ENCODE peak calls at places on chromosomes 6 and 20, in five cellular contexts. C is frontal cortex, L is foreskin fibroblast, N is cardiac muscle cell, S is GM04504. V is an unnamed sample.

GRCh38 chr6:118495639-118496296 is 52.3 kb upstream of the PLN start:
- DNase-seq in C (no peak), L (peak), N (no peak), S (peak), V (no peak)

GRCh38 chr6:16665992-16666391 is 95.3 kb downstream of the ATXN1 start:
- DNase-seq in C (no peak), L (no peak), N (no peak), S (no peak), V (no peak)

GRCh38 chr20:50876063-50876685 is 55.1 kb downstream of the ADNP start:
- DNase-seq in C (no peak), L (no peak), N (no peak), S (no peak), V (no peak)

GRCh38 chr6:142746524-142746923 is 198.5 kb downstream of the HIVEP2 start:
- DNase-seq in C (no peak), L (no peak), N (peak), S (no peak), V (no peak)

GRCh38 chr6:5854900-5855299 is 151.8 kb downstream of the NRN1 start:
- DNase-seq in C (no peak), L (no peak), N (no peak), S (no peak), V (no peak)

GRCh38 chr6:71589254-71589653 is 297.1 kb upstream of the RIMS1 start:
- DNase-seq in C (no peak), L (peak), N (no peak), S (no peak), V (no peak)

GRCh38 chr6:11538049-11538798 is 675 bp downstream of the TMEM170B start:
- DNase-seq in C (peak), L (peak), N (peak), S (no peak), V (no peak)

GRCh38 chr6:71730284-71730683 is 156.1 kb upstream of the RIMS1 start:
- DNase-seq in C (no peak), L (no peak), N (no peak), S (no peak), V (no peak)

GRCh38 chr6:155040946-155041345 is 45.8 kb downstream of the TIAM2 start:
- DNase-seq in C (no peak), L (no peak), N (no peak), S (no peak), V (no peak)

GRCh38 chr20:37351689-37352610 is 6.0 kb downstream of the SRC start:
- DNase-seq in C (no peak), L (no peak), N (no peak), S (no peak), V (no peak)

GRCh38 chr6:82365011-82365751 is 1.6 kb downstream of the TPBG start:
- DNase-seq in C (no peak), L (peak), N (peak), S (peak), V (no peak)

GRCh38 chr6:146770965-146771735 is 172.4 kb downstream of the ADGB start:
- DNase-seq in C (no peak), L (no peak), N (no peak), S (no peak), V (no peak)

GRCh38 chr20:12966468-12967085 is 42.2 kb upstream of the SPTLC3 start:
- DNase-seq in C (no peak), L (peak), N (peak), S (peak), V (no peak)

GRCh38 chr6:98838027-98838426 is 3.7 kb downstream of the POU3F2 start:
- DNase-seq in C (no peak), L (no peak), N (no peak), S (no peak), V (no peak)

GRCh38 chr6:95923518-95923917 is 92.3 kb upstream of the FUT9 start:
- DNase-seq in C (no peak), L (no peak), N (peak), S (no peak), V (no peak)

GRCh38 chr20:23093613-23094012 is 7.5 kb upstream of the CD93 start:
- DNase-seq in C (no peak), L (no peak), N (no peak), S (no peak), V (no peak)

GRCh38 chr6:170035896-170036295 is 255.0 kb downstream of the DLL1 start:
- DNase-seq in C (no peak), L (no peak), N (no peak), S (no peak), V (no peak)

GRCh38 chr20:49505518-49505917 is 23.1 kb upstream of the KCNB1 start:
- DNase-seq in C (no peak), L (peak), N (no peak), S (no peak), V (peak)

GRCh38 chr20:47310729-47311128 is 45.8 kb downstream of the ZMYND8 start:
- DNase-seq in C (no peak), L (no peak), N (no peak), S (no peak), V (no peak)

GRCh38 chr6:19999319-20000191 is 162.4 kb downstream of the ID4 start:
- DNase-seq in C (no peak), L (no peak), N (no peak), S (no peak), V (no peak)

GRCh38 chr6:169340395-169340794 is 86.7 kb upstream of the THBS2 start:
- DNase-seq in C (no peak), L (no peak), N (no peak), S (no peak), V (no peak)